ENCODE peak calls at places on chromosomes 6 and 20, in six cellular contexts. T, N, U, G, I and M are unnamed samples.

GRCh38 chr6:28693033-28693750 is 167.5 kb downstream of the GPX5 start:
- DNase-seq in T (no peak), N (no peak), U (no peak), G (no peak), I (peak; percentile 31), M (peak; percentile 20)

GRCh38 chr6:475341-475740 is 83.8 kb downstream of the IRF4 start:
- DNase-seq in T (no peak), N (no peak), U (no peak), G (no peak), I (no peak), M (peak; percentile 13)

GRCh38 chr6:29603930-29604329 is 19.0 kb downstream of the OR2H2 start:
- DNase-seq in T (no peak), N (no peak), U (no peak), G (no peak), I (no peak), M (no peak)

GRCh38 chr6:26250806-26251075 is 114.3 kb upstream of the BTN3A2 start:
- DNase-seq in T (peak; percentile 30), N (peak; percentile 32), U (no peak), G (no peak), I (no peak), M (peak; percentile 59)

GRCh38 chr6:37824170-37824569 is 4.6 kb downstream of the ZFAND3 start:
- DNase-seq in T (no peak), N (no peak), U (no peak), G (no peak), I (no peak), M (no peak)

GRCh38 chr20:3964719-3965118 is 50.6 kb downstream of the RNF24 start:
- DNase-seq in T (no peak), N (no peak), U (no peak), G (no peak), I (no peak), M (no peak)

GRCh38 chr6:43916091-43916923 is 146.3 kb downstream of the VEGFA start:
- DNase-seq in T (no peak), N (no peak), U (no peak), G (no peak), I (no peak), M (no peak)

GRCh38 chr20:40317156-40317790 is 371.8 kb downstream of the MAFB start:
- DNase-seq in T (peak; percentile 38), N (no peak), U (no peak), G (no peak), I (no peak), M (no peak)

GRCh38 chr6:87244380-87244779 is 78.0 kb upstream of the SMIM8 start:
- DNase-seq in T (no peak), N (no peak), U (no peak), G (no peak), I (no peak), M (no peak)

GRCh38 chr6:128368213-128369000 is 152.0 kb downstream of the PTPRK start:
- DNase-seq in T (no peak), N (no peak), U (no peak), G (no peak), I (no peak), M (no peak)

GRCh38 chr6:2237001-2237400 is 8.4 kb downstream of the GMDS start:
- DNase-seq in T (no peak), N (no peak), U (no peak), G (no peak), I (no peak), M (no peak)

GRCh38 chr6:113450061-113450465 is 407.1 kb upstream of the MARCKS start:
- DNase-seq in T (no peak), N (no peak), U (no peak), G (no peak), I (no peak), M (no peak)

GRCh38 chr6:138297761-138298298 is 79.5 kb upstream of the PBOV1 start:
- DNase-seq in T (no peak), N (no peak), U (no peak), G (no peak), I (no peak), M (no peak)

GRCh38 chr6:168192195-168192900 is 113.3 kb upstream of the FRMD1 start:
- DNase-seq in T (no peak), N (no peak), U (no peak), G (no peak), I (peak; percentile 46), M (peak; percentile 17)

GRCh38 chr20:33561981-33562601 is 72.2 kb downstream of the CBFA2T2 start:
- DNase-seq in T (peak; percentile 50), N (peak; percentile 88), U (peak; percentile 51), G (peak; percentile 74), I (peak; percentile 12), M (peak; percentile 22)

GRCh38 chr6:44254957-44255808 is 2.1 kb downstream of the SLC35B2 start:
- DNase-seq in T (peak; percentile 61), N (no peak), U (no peak), G (no peak), I (peak; percentile 54), M (no peak)

GRCh38 chr6:165721349-165721748 is 58.3 kb upstream of the PDE10A start:
- DNase-seq in T (no peak), N (no peak), U (no peak), G (no peak), I (no peak), M (no peak)

GRCh38 chr20:34952676-34953075 is 2.9 kb downstream of the GSS start:
- DNase-seq in T (no peak), N (no peak), U (no peak), G (no peak), I (no peak), M (no peak)

GRCh38 chr6:21348462-21349195 is 244.9 kb upstream of the SOX4 start:
- DNase-seq in T (peak; percentile 75), N (no peak), U (no peak), G (no peak), I (peak; percentile 51), M (peak; percentile 29)

GRCh38 chr20:25273046-25273445 is 25.2 kb downstream of the PYGB start:
- DNase-seq in T (no peak), N (no peak), U (peak; percentile 42), G (no peak), I (peak; percentile 32), M (no peak)

GRCh38 chr6:111358454-111358853 is 124.6 kb downstream of the REV3L start:
- DNase-seq in T (no peak), N (no peak), U (no peak), G (no peak), I (no peak), M (no peak)

GRCh38 chr6:47492355-47492754 is 14.8 kb downstream of the CD2AP start:
- DNase-seq in T (no peak), N (no peak), U (no peak), G (no peak), I (no peak), M (no peak)

GRCh38 chr6:135675862-135676261 is 175.6 kb upstream of the PDE7B start:
- DNase-seq in T (peak; percentile 19), N (no peak), U (no peak), G (peak; percentile 36), I (peak; percentile 6), M (peak; percentile 72)

GRCh38 chr6:166204852-166205650 is 37.4 kb upstream of the TBXT start:
- DNase-seq in T (peak; percentile 69), N (no peak), U (no peak), G (peak; percentile 31), I (peak; percentile 57), M (peak; percentile 27)

GRCh38 chr6:167995731-167996151 is 1.7 kb upstream of the KIF25 start:
- DNase-seq in T (no peak), N (no peak), U (no peak), G (no peak), I (no peak), M (no peak)

GRCh38 chr20:47334022-47334551 is 22.4 kb downstream of the ZMYND8 start:
- DNase-seq in T (no peak), N (no peak), U (no peak), G (no peak), I (no peak), M (no peak)

GRCh38 chr6:18260448-18261106 is 3.8 kb downstream of the DEK start:
- DNase-seq in T (peak; percentile 44), N (no peak), U (no peak), G (peak; percentile 59), I (no peak), M (no peak)

GRCh38 chr20:60352017-60352416 is 393.8 kb downstream of the CDH26 start:
- DNase-seq in T (peak; percentile 23), N (peak; percentile 21), U (no peak), G (no peak), I (no peak), M (no peak)

GRCh38 chr20:32449890-32450401 is 91.8 kb downstream of the ASXL1 start:
- DNase-seq in T (no peak), N (no peak), U (no peak), G (no peak), I (no peak), M (no peak)